ENCODE peak calls at places on chromosomes 2 and 18, in eight cellular contexts. L is brain microvascular endothelial cell; H is cardiac fibroblast; T is NB4; K is neural progenitor cell; E is CD8-positive, alpha-beta T cell; C is WERI-Rb-1; M is thoracic aorta. F is an unnamed sample.

GRCh38 chr2:209423562-209424541 is at the start of gene MAP2:
- DNase-seq in L (peak), H (peak), T (peak), K (peak), E (peak), C (peak), M (peak), F (peak)

GRCh38 chr18:56391933-56392590 is 246.3 kb downstream of the TXNL1 start:
- DNase-seq in L (no peak), H (no peak), T (no peak), K (no peak), E (no peak), C (no peak), M (no peak), F (no peak)

GRCh38 chr2:182866095-182866460 is 359 bp downstream of the FRZB start:
- DNase-seq in L (no peak), H (peak), T (no peak), K (peak), E (no peak), C (peak), M (no peak), F (no peak)

GRCh38 chr2:197292614-197293013 is 18.0 kb downstream of the ANKRD44 start:
- DNase-seq in L (no peak), H (no peak), T (no peak), K (no peak), E (no peak), C (no peak), M (no peak), F (peak)

GRCh38 chr2:64212346-64212745 is 68.1 kb upstream of the PELI1 start:
- DNase-seq in L (peak), H (peak), T (peak), K (no peak), E (no peak), C (no peak), M (no peak), F (no peak)

GRCh38 chr18:79672490-79673276 is 6.9 kb upstream of the CTDP1 start:
- DNase-seq in L (no peak), H (no peak), T (no peak), K (no peak), E (no peak), C (no peak), M (no peak), F (no peak)

GRCh38 chr2:200795044-200795443 is 16.7 kb upstream of the BZW1 start:
- DNase-seq in L (peak), H (peak), T (peak), K (peak), E (no peak), C (no peak), M (no peak), F (no peak)

GRCh38 chr18:75160315-75160714 is 48.6 kb downstream of the PTGR3 start:
- DNase-seq in L (no peak), H (no peak), T (no peak), K (peak), E (no peak), C (no peak), M (no peak), F (no peak)

GRCh38 chr2:158998486-158999248 is 30.2 kb downstream of the TANC1 start:
- DNase-seq in L (peak), H (peak), T (no peak), K (no peak), E (no peak), C (peak), M (peak), F (peak)

GRCh38 chr2:27003857-27004256 is 28.9 kb upstream of the TMEM214 start:
- DNase-seq in L (no peak), H (peak), T (peak), K (no peak), E (no peak), C (no peak), M (no peak), F (no peak)

GRCh38 chr2:100902833-100903405 is 83.0 kb downstream of the NPAS2 start:
- DNase-seq in L (peak), H (peak), T (peak), K (no peak), E (no peak), C (no peak), M (no peak), F (peak)

DNA sequence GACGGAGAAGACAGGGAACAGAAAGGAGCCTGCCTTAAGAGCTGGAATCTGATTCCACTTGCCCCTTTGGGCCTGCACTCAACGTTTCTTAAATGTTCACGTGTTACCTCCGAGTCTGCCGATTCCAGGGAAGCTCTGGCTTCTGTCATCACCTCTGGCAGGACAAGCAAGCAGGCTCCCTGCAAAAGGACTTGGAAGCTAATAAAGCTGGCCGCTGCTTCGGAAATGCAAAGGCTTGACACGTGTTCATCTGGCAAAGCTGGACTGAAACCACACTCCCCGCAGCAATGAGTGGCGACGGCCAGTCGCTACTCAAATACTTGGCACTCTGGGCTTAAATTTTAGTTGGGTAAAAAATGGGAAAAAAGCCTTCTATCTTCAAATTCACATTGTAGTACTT is 231.2 kb downstream of the PRKCE start:
- DNase-seq in L (no peak), H (no peak), T (no peak), K (no peak), E (no peak), C (peak), M (no peak), F (no peak)
- TF ChIP-seq CTCF in L (no peak), H (no peak), T (no peak), K (no peak), E (no peak), C (no peak), M (no peak), F (no peak)

GRCh38 chr2:28532399-28532798 is 36.5 kb downstream of the PLB1 start:
- DNase-seq in L (no peak), H (no peak), T (no peak), K (no peak), E (no peak), C (no peak), M (no peak), F (no peak)
- H3K4me3 ChIP-seq in L (no peak), H (no peak), T (no peak), K (no peak), E (no peak), C (no peak), M (no peak), F (no peak)

DNA sequence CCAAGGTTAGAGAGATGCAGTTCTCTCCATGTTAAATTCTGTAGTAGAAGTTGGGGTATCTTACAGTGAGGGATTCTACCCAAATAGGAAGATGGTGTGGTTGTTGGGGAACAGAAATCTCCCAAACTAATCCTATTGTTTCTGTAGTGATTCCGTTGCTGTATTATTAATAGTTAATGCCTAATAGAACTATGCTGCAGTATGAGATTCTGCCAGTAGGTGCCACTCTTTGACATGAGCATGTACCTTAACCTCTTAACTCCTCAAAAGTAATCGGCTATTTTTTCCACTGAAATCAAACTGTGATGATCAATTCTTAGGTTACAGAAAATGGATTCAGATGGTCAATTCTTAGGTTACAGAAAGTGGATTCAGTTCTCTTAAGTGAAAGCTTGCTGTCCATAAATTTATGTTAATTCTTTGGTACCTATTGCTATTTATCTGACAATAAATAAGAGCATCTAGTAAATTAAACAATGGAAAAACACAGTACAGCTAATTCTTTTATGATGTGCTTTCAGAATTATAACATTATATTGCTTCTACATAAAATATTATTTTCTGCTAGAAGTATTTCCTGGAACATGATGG is 97.9 kb upstream of the DLX2 start:
- DNase-seq in L (peak), H (peak), T (peak), K (peak), E (peak), C (peak), M (no peak), F (peak)
- TF ChIP-seq CTCF in L (peak), H (peak), T (peak), K (peak), E (peak), C (peak), M (no peak), F (peak)

GRCh38 chr2:121804997-121805766 is 49.7 kb downstream of the TSN start:
- DNase-seq in L (no peak), H (no peak), T (no peak), K (no peak), E (no peak), C (no peak), M (no peak), F (no peak)

GRCh38 chr2:121803503-121803902 is 48.1 kb downstream of the TSN start:
- DNase-seq in L (no peak), H (no peak), T (peak), K (no peak), E (no peak), C (no peak), M (no peak), F (no peak)

GRCh38 chr2:121804340-121804739 is 48.9 kb downstream of the TSN start:
- DNase-seq in L (peak), H (peak), T (peak), K (no peak), E (no peak), C (no peak), M (no peak), F (peak)

GRCh38 chr2:121801916-121802315 is 46.5 kb downstream of the TSN start:
- DNase-seq in L (no peak), H (no peak), T (no peak), K (no peak), E (no peak), C (no peak), M (no peak), F (no peak)

GRCh38 chr2:121805767-121806145 is 50.3 kb downstream of the TSN start:
- DNase-seq in L (no peak), H (no peak), T (no peak), K (no peak), E (no peak), C (no peak), M (no peak), F (no peak)
- H3K4me3 ChIP-seq in L (no peak), H (no peak), T (no peak), K (no peak), E (no peak), C (no peak), M (no peak), F (no peak)